ENCODE peak calls at places on chromosomes 2 and 18, in seven cellular contexts. One of them, this sample, is unnamed.

GRCh38 chr2:26737221-26737620 is 26.9 kb upstream of the SLC35F6 start:
- DNase-seq in activated CD4-positive, CD25-positive, alpha-beta regulatory T cell: no peak
- DNase-seq in GM20000: no peak
- DNase-seq in GM12891: no peak
- DNase-seq in NCI-H524: no peak
- DNase-seq in EL: no peak
- DNase-seq in breast epithelium: no peak
- DNase-seq in this sample: no peak

GRCh38 chr18:11387880-11388279 is 221.5 kb upstream of the SLC35G4 start:
- DNase-seq in GM12891: peak
- DNase-seq in activated CD4-positive, CD25-positive, alpha-beta regulatory T cell: no peak
- DNase-seq in NCI-H524: peak
- DNase-seq in breast epithelium: no peak
- DNase-seq in GM20000: peak
- DNase-seq in EL: peak
- DNase-seq in this sample: no peak

GRCh38 chr2:240182001-240182400 is 41.5 kb upstream of the OTOS start:
- DNase-seq in breast epithelium: peak
- DNase-seq in GM12891: no peak
- DNase-seq in activated CD4-positive, CD25-positive, alpha-beta regulatory T cell: no peak
- DNase-seq in EL: no peak
- DNase-seq in NCI-H524: peak
- DNase-seq in GM20000: no peak
- DNase-seq in this sample: no peak

GRCh38 chr2:220703279-220703678 is 868.8 kb downstream of the EPHA4 start:
- DNase-seq in NCI-H524: no peak
- DNase-seq in GM12891: no peak
- DNase-seq in EL: peak
- DNase-seq in GM20000: no peak
- DNase-seq in activated CD4-positive, CD25-positive, alpha-beta regulatory T cell: no peak
- DNase-seq in breast epithelium: no peak
- DNase-seq in this sample: no peak

GRCh38 chr2:11187083-11187619 is 31.9 kb downstream of the SLC66A3 start:
- DNase-seq in breast epithelium: no peak
- DNase-seq in EL: peak
- DNase-seq in GM20000: no peak
- DNase-seq in NCI-H524: no peak
- DNase-seq in activated CD4-positive, CD25-positive, alpha-beta regulatory T cell: no peak
- DNase-seq in GM12891: no peak
- DNase-seq in this sample: no peak

GRCh38 chr2:74834806-74835755 is 1.2 kb downstream of the HK2 start:
- DNase-seq in breast epithelium: no peak
- DNase-seq in GM20000: peak
- DNase-seq in activated CD4-positive, CD25-positive, alpha-beta regulatory T cell: peak
- DNase-seq in GM12891: peak
- DNase-seq in EL: peak
- DNase-seq in NCI-H524: peak
- DNase-seq in this sample: peak

GRCh38 chr2:212384027-212384426 is 154.6 kb downstream of the ERBB4 start:
- DNase-seq in GM12891: no peak
- DNase-seq in EL: no peak
- DNase-seq in breast epithelium: no peak
- DNase-seq in NCI-H524: no peak
- DNase-seq in activated CD4-positive, CD25-positive, alpha-beta regulatory T cell: no peak
- DNase-seq in GM20000: no peak
- DNase-seq in this sample: no peak

GRCh38 chr18:79400091-79400590 is 4.4 kb downstream of the NFATC1 start:
- DNase-seq in NCI-H524: no peak
- DNase-seq in breast epithelium: peak
- DNase-seq in GM20000: peak
- DNase-seq in EL: no peak
- DNase-seq in activated CD4-positive, CD25-positive, alpha-beta regulatory T cell: no peak
- DNase-seq in GM12891: peak
- DNase-seq in this sample: peak

GRCh38 chr2:62266433-62267038 is 70.6 kb downstream of the B3GNT2 start:
- DNase-seq in NCI-H524: no peak
- DNase-seq in activated CD4-positive, CD25-positive, alpha-beta regulatory T cell: no peak
- DNase-seq in EL: peak
- DNase-seq in GM12891: no peak
- DNase-seq in GM20000: no peak
- DNase-seq in breast epithelium: no peak
- DNase-seq in this sample: no peak

GRCh38 chr2:174835797-174836255 is 71.6 kb upstream of the CHRNA1 start:
- DNase-seq in GM20000: peak
- DNase-seq in NCI-H524: no peak
- DNase-seq in breast epithelium: no peak
- DNase-seq in activated CD4-positive, CD25-positive, alpha-beta regulatory T cell: no peak
- DNase-seq in GM12891: no peak
- DNase-seq in EL: peak
- DNase-seq in this sample: peak

GRCh38 chr18:51645607-51646006 is 448.1 kb upstream of the MEX3C start:
- DNase-seq in NCI-H524: no peak
- DNase-seq in EL: no peak
- DNase-seq in breast epithelium: no peak
- DNase-seq in GM12891: no peak
- DNase-seq in activated CD4-positive, CD25-positive, alpha-beta regulatory T cell: no peak
- DNase-seq in GM20000: no peak
- DNase-seq in this sample: no peak

GRCh38 chr2:172861632-172862031 is 126.0 kb downstream of the RAPGEF4 start:
- DNase-seq in GM20000: no peak
- DNase-seq in EL: no peak
- DNase-seq in breast epithelium: no peak
- DNase-seq in activated CD4-positive, CD25-positive, alpha-beta regulatory T cell: no peak
- DNase-seq in GM12891: no peak
- DNase-seq in NCI-H524: no peak
- DNase-seq in this sample: no peak

GRCh38 chr18:3044931-3045698 is 32.2 kb upstream of the LPIN2 start:
- DNase-seq in EL: no peak
- DNase-seq in GM12891: no peak
- DNase-seq in breast epithelium: peak
- DNase-seq in GM20000: no peak
- DNase-seq in activated CD4-positive, CD25-positive, alpha-beta regulatory T cell: no peak
- DNase-seq in NCI-H524: peak
- DNase-seq in this sample: no peak

GRCh38 chr2:110946892-110947291 is 173.8 kb upstream of the BCL2L11 start:
- DNase-seq in activated CD4-positive, CD25-positive, alpha-beta regulatory T cell: no peak
- DNase-seq in GM12891: no peak
- DNase-seq in GM20000: no peak
- DNase-seq in NCI-H524: no peak
- DNase-seq in EL: no peak
- DNase-seq in breast epithelium: no peak
- DNase-seq in this sample: no peak

GRCh38 chr18:12246849-12247808 is 7.0 kb upstream of the CIDEA start:
- DNase-seq in GM20000: no peak
- DNase-seq in GM12891: no peak
- DNase-seq in breast epithelium: no peak
- DNase-seq in activated CD4-positive, CD25-positive, alpha-beta regulatory T cell: no peak
- DNase-seq in NCI-H524: no peak
- DNase-seq in EL: no peak
- DNase-seq in this sample: no peak

GRCh38 chr2:220090050-220090449 is 462.6 kb downstream of the SLC4A3 start:
- DNase-seq in GM20000: no peak
- DNase-seq in activated CD4-positive, CD25-positive, alpha-beta regulatory T cell: no peak
- DNase-seq in NCI-H524: no peak
- DNase-seq in GM12891: no peak
- DNase-seq in EL: peak
- DNase-seq in breast epithelium: no peak
- DNase-seq in this sample: no peak

GRCh38 chr2:191927991-191928390 is 81.1 kb upstream of the CAVIN2 start:
- DNase-seq in NCI-H524: no peak
- DNase-seq in GM12891: no peak
- DNase-seq in EL: peak
- DNase-seq in breast epithelium: no peak
- DNase-seq in activated CD4-positive, CD25-positive, alpha-beta regulatory T cell: no peak
- DNase-seq in GM20000: no peak
- DNase-seq in this sample: no peak

GRCh38 chr18:46098616-46098933 is 479 bp upstream of the ATP5F1A start:
- DNase-seq in breast epithelium: no peak
- DNase-seq in activated CD4-positive, CD25-positive, alpha-beta regulatory T cell: no peak
- DNase-seq in GM12891: no peak
- DNase-seq in EL: no peak
- DNase-seq in GM20000: peak
- DNase-seq in NCI-H524: peak
- DNase-seq in this sample: no peak

GRCh38 chr2:240257940-240258580 is 117.6 kb upstream of the OTOS start:
- DNase-seq in NCI-H524: no peak
- DNase-seq in breast epithelium: no peak
- DNase-seq in GM12891: no peak
- DNase-seq in EL: no peak
- DNase-seq in GM20000: no peak
- DNase-seq in activated CD4-positive, CD25-positive, alpha-beta regulatory T cell: no peak
- DNase-seq in this sample: no peak

This sample was measured in GM10248.